ENCODE peak calls at places on chromosomes 11 and 22, in nine cellular contexts. One of them, this sample, is unnamed.
A peak's percentile ranks its signal among the peaks of the same experiment; 100 is the strongest.

GRCh38 chr11:88352139-88352538 is 14.6 kb upstream of the CTSC start:
- DNase-seq in upper lobe of right lung: no peak
- DNase-seq in body of pancreas: peak; percentile 16
- DNase-seq in adipocyte: peak; percentile 81
- DNase-seq in cardiac muscle cell: peak; percentile 51
- DNase-seq in Peyer's patch: no peak
- DNase-seq in endodermal cell: no peak
- DNase-seq in CD4-positive, alpha-beta memory T cell: no peak
- DNase-seq in tibial nerve: no peak
- DNase-seq in this sample: no peak

GRCh38 chr11:19228956-19229355 is 11.8 kb downstream of the E2F8 start:
- DNase-seq in upper lobe of right lung: no peak
- DNase-seq in body of pancreas: no peak
- DNase-seq in adipocyte: no peak
- DNase-seq in cardiac muscle cell: no peak
- DNase-seq in Peyer's patch: no peak
- DNase-seq in endodermal cell: no peak
- DNase-seq in CD4-positive, alpha-beta memory T cell: no peak
- DNase-seq in tibial nerve: no peak
- DNase-seq in this sample: no peak

GRCh38 chr11:126102436-126102894 is 39.8 kb upstream of the CDON start:
- DNase-seq in upper lobe of right lung: peak; percentile 88
- DNase-seq in body of pancreas: peak; percentile 63
- DNase-seq in adipocyte: peak; percentile 59
- DNase-seq in cardiac muscle cell: peak; percentile 80
- DNase-seq in Peyer's patch: no peak
- DNase-seq in endodermal cell: peak; percentile 46
- DNase-seq in CD4-positive, alpha-beta memory T cell: no peak
- DNase-seq in tibial nerve: no peak
- DNase-seq in this sample: no peak

GRCh38 chr22:22026157-22026831 is 43.7 kb upstream of the TOP3B start:
- DNase-seq in upper lobe of right lung: no peak
- DNase-seq in body of pancreas: no peak
- DNase-seq in adipocyte: no peak
- DNase-seq in cardiac muscle cell: no peak
- DNase-seq in Peyer's patch: no peak
- DNase-seq in endodermal cell: no peak
- DNase-seq in CD4-positive, alpha-beta memory T cell: no peak
- DNase-seq in tibial nerve: no peak
- DNase-seq in this sample: no peak

GRCh38 chr11:119195680-119196079 is 10.4 kb downstream of the NHERF4 start:
- DNase-seq in upper lobe of right lung: peak; percentile 83
- DNase-seq in body of pancreas: peak; percentile 48
- DNase-seq in adipocyte: peak; percentile 63
- DNase-seq in cardiac muscle cell: peak; percentile 73
- DNase-seq in Peyer's patch: peak; percentile 69
- DNase-seq in endodermal cell: peak; percentile 97
- DNase-seq in CD4-positive, alpha-beta memory T cell: no peak
- DNase-seq in tibial nerve: no peak
- DNase-seq in this sample: no peak

GRCh38 chr22:25397616-25398015 is 166.9 kb upstream of the GRK3 start:
- DNase-seq in upper lobe of right lung: no peak
- DNase-seq in body of pancreas: no peak
- DNase-seq in adipocyte: no peak
- DNase-seq in cardiac muscle cell: no peak
- DNase-seq in Peyer's patch: no peak
- DNase-seq in endodermal cell: no peak
- DNase-seq in CD4-positive, alpha-beta memory T cell: no peak
- DNase-seq in tibial nerve: no peak
- DNase-seq in this sample: no peak

GRCh38 chr11:85826096-85826855 is 15.3 kb upstream of the SYTL2 start:
- DNase-seq in upper lobe of right lung: no peak
- DNase-seq in body of pancreas: no peak
- DNase-seq in adipocyte: peak; percentile 50
- DNase-seq in cardiac muscle cell: peak; percentile 35
- DNase-seq in Peyer's patch: no peak
- DNase-seq in endodermal cell: peak; percentile 81
- DNase-seq in CD4-positive, alpha-beta memory T cell: peak; percentile 18
- DNase-seq in tibial nerve: peak; percentile 15
- DNase-seq in this sample: no peak

GRCh38 chr11:8814923-8815240 is 96.1 kb upstream of the AKIP1 start:
- DNase-seq in upper lobe of right lung: no peak
- DNase-seq in body of pancreas: no peak
- DNase-seq in adipocyte: peak; percentile 30
- DNase-seq in cardiac muscle cell: no peak
- DNase-seq in Peyer's patch: no peak
- DNase-seq in endodermal cell: peak; percentile 48
- DNase-seq in CD4-positive, alpha-beta memory T cell: no peak
- DNase-seq in tibial nerve: no peak
- DNase-seq in this sample: no peak

GRCh38 chr11:128284634-128285033 is 302.7 kb downstream of the ETS1 start:
- DNase-seq in upper lobe of right lung: no peak
- DNase-seq in body of pancreas: no peak
- DNase-seq in adipocyte: no peak
- DNase-seq in cardiac muscle cell: no peak
- DNase-seq in Peyer's patch: no peak
- DNase-seq in endodermal cell: no peak
- DNase-seq in CD4-positive, alpha-beta memory T cell: no peak
- DNase-seq in tibial nerve: no peak
- DNase-seq in this sample: no peak

GRCh38 chr11:126561327-126561893 is 205.9 kb downstream of the ST3GAL4 start:
- DNase-seq in upper lobe of right lung: no peak
- DNase-seq in body of pancreas: peak; percentile 39
- DNase-seq in adipocyte: peak; percentile 76
- DNase-seq in cardiac muscle cell: peak; percentile 75
- DNase-seq in Peyer's patch: no peak
- DNase-seq in endodermal cell: peak; percentile 93
- DNase-seq in CD4-positive, alpha-beta memory T cell: no peak
- DNase-seq in tibial nerve: peak; percentile 26
- DNase-seq in this sample: no peak

GRCh38 chr11:69384548-69385465 is 90.9 kb downstream of the MYEOV start:
- DNase-seq in upper lobe of right lung: no peak
- DNase-seq in body of pancreas: no peak
- DNase-seq in adipocyte: no peak
- DNase-seq in cardiac muscle cell: no peak
- DNase-seq in Peyer's patch: no peak
- DNase-seq in endodermal cell: peak; percentile 22
- DNase-seq in CD4-positive, alpha-beta memory T cell: no peak
- DNase-seq in tibial nerve: no peak
- DNase-seq in this sample: no peak

GRCh38 chr11:13297917-13298356 is 20.3 kb downstream of the BMAL1 start:
- DNase-seq in upper lobe of right lung: peak; percentile 72
- DNase-seq in body of pancreas: no peak
- DNase-seq in adipocyte: no peak
- DNase-seq in cardiac muscle cell: no peak
- DNase-seq in Peyer's patch: no peak
- DNase-seq in endodermal cell: no peak
- DNase-seq in CD4-positive, alpha-beta memory T cell: no peak
- DNase-seq in tibial nerve: no peak
- DNase-seq in this sample: no peak

GRCh38 chr11:90250970-90251369 is 28.1 kb upstream of the CHORDC1 start:
- DNase-seq in upper lobe of right lung: no peak
- DNase-seq in body of pancreas: no peak
- DNase-seq in adipocyte: no peak
- DNase-seq in cardiac muscle cell: no peak
- DNase-seq in Peyer's patch: no peak
- DNase-seq in endodermal cell: no peak
- DNase-seq in CD4-positive, alpha-beta memory T cell: no peak
- DNase-seq in tibial nerve: no peak
- DNase-seq in this sample: no peak

GRCh38 chr11:65424200-65425104 is 1.9 kb downstream of the NEAT1 start:
- DNase-seq in upper lobe of right lung: peak; percentile 79
- DNase-seq in body of pancreas: peak; percentile 56
- DNase-seq in adipocyte: peak; percentile 67
- DNase-seq in cardiac muscle cell: peak; percentile 81
- DNase-seq in Peyer's patch: peak; percentile 67
- DNase-seq in endodermal cell: peak; percentile 53
- DNase-seq in CD4-positive, alpha-beta memory T cell: peak; percentile 65
- DNase-seq in tibial nerve: peak; percentile 55
- DNase-seq in this sample: no peak

GRCh38 chr11:57338152-57338551 is at the start of gene P2RX3:
- DNase-seq in upper lobe of right lung: no peak
- DNase-seq in body of pancreas: no peak
- DNase-seq in adipocyte: no peak
- DNase-seq in cardiac muscle cell: no peak
- DNase-seq in Peyer's patch: peak; percentile 30
- DNase-seq in endodermal cell: peak; percentile 45
- DNase-seq in CD4-positive, alpha-beta memory T cell: no peak
- DNase-seq in tibial nerve: no peak
- DNase-seq in this sample: no peak

GRCh38 chr11:111378773-111379499 is at the start of gene POU2AF1:
- DNase-seq in upper lobe of right lung: no peak
- DNase-seq in body of pancreas: no peak
- DNase-seq in adipocyte: peak; percentile 59
- DNase-seq in cardiac muscle cell: peak; percentile 29
- DNase-seq in Peyer's patch: no peak
- DNase-seq in endodermal cell: no peak
- DNase-seq in CD4-positive, alpha-beta memory T cell: peak; percentile 69
- DNase-seq in tibial nerve: no peak
- DNase-seq in this sample: peak; percentile 36

GRCh38 chr11:46918087-46918751 is at the start of gene LRP4:
- DNase-seq in upper lobe of right lung: no peak
- DNase-seq in body of pancreas: peak; percentile 62
- DNase-seq in adipocyte: peak; percentile 74
- DNase-seq in cardiac muscle cell: peak; percentile 36
- DNase-seq in Peyer's patch: peak; percentile 76
- DNase-seq in endodermal cell: peak; percentile 84
- DNase-seq in CD4-positive, alpha-beta memory T cell: no peak
- DNase-seq in tibial nerve: no peak
- DNase-seq in this sample: peak; percentile 31

GRCh38 chr11:29629281-29629680 is 387.5 kb downstream of the KCNA4 start:
- DNase-seq in upper lobe of right lung: no peak
- DNase-seq in body of pancreas: no peak
- DNase-seq in adipocyte: no peak
- DNase-seq in cardiac muscle cell: peak; percentile 4
- DNase-seq in Peyer's patch: no peak
- DNase-seq in endodermal cell: peak; percentile 43
- DNase-seq in CD4-positive, alpha-beta memory T cell: no peak
- DNase-seq in tibial nerve: no peak
- DNase-seq in this sample: no peak
- H3K9me3 ChIP-seq in upper lobe of right lung: no peaks in the 10 kb centered on the region
- H3K9me3 ChIP-seq in body of pancreas: no peaks in the 10 kb centered on the region
- H3K9me3 ChIP-seq in adipocyte: no peaks in the 10 kb centered on the region
- H3K9me3 ChIP-seq in cardiac muscle cell: no peaks in the 10 kb centered on the region
- H3K9me3 ChIP-seq in Peyer's patch: no peaks in the 10 kb centered on the region
- H3K9me3 ChIP-seq in endodermal cell: no peaks in the 10 kb centered on the region
- H3K9me3 ChIP-seq in CD4-positive, alpha-beta memory T cell: no peaks in the 10 kb centered on the region
- H3K9me3 ChIP-seq in tibial nerve: no peaks in the 10 kb centered on the region
- H3K9me3 ChIP-seq in this sample: no peaks in the 10 kb centered on the region

DNA sequence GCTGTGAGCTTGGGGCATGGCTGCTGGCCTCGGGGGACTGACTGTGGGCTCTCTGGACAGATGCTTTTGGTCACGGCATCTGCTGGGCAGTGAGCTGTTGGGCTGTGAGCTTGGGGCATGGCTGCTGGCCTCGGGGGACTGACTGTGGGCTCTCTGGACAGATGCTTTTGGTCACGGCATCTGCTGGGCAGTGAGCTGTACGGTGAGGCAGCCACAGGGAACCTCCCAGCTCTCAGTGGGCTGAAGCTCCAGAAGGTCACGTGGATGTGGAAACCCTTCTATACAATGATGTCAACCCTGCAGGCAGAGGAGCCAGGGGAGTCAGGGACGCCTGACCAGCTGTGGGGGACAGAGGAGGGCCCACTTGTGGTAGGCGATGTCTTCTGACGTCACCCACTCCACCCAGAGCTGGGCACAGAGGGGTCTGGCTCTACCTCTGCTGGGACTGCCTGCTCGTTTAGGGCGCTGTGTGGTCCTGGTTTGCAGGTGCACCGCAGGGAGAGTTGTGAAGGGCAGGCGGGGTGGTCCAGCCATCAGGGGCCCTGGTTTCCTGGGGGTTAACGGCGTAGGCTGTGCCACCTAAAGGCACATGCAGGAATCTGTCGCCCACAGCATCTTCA is 1331.3 kb downstream of the BRD1 start:
- DNase-seq in upper lobe of right lung: peak; percentile 46
- DNase-seq in body of pancreas: no peak
- DNase-seq in adipocyte: no peak
- DNase-seq in cardiac muscle cell: no peak
- DNase-seq in Peyer's patch: peak; percentile 29
- DNase-seq in endodermal cell: no peak
- DNase-seq in CD4-positive, alpha-beta memory T cell: no peak
- DNase-seq in tibial nerve: no peak
- DNase-seq in this sample: no peak
- H3K9me3 ChIP-seq in upper lobe of right lung: no peaks in the 10 kb centered on the region
- H3K9me3 ChIP-seq in body of pancreas: no peaks in the 10 kb centered on the region
- H3K9me3 ChIP-seq in adipocyte: no peaks in the 10 kb centered on the region
- H3K9me3 ChIP-seq in cardiac muscle cell: no peaks in the 10 kb centered on the region
- H3K9me3 ChIP-seq in Peyer's patch: no peaks in the 10 kb centered on the region
- H3K9me3 ChIP-seq in endodermal cell: no peaks in the 10 kb centered on the region
- H3K9me3 ChIP-seq in CD4-positive, alpha-beta memory T cell: no peaks in the 10 kb centered on the region
- H3K9me3 ChIP-seq in tibial nerve: no peaks in the 10 kb centered on the region
- H3K9me3 ChIP-seq in this sample: no peaks in the 10 kb centered on the region

GRCh38 chr11:106477776-106478175 is 400.3 kb downstream of the AASDHPPT start:
- DNase-seq in upper lobe of right lung: no peak
- DNase-seq in body of pancreas: no peak
- DNase-seq in adipocyte: peak; percentile 48
- DNase-seq in cardiac muscle cell: peak; percentile 51
- DNase-seq in Peyer's patch: no peak
- DNase-seq in endodermal cell: no peak
- DNase-seq in CD4-positive, alpha-beta memory T cell: no peak
- DNase-seq in tibial nerve: no peak
- DNase-seq in this sample: no peak

GRCh38 chr11:106471273-106471672 is 393.8 kb downstream of the AASDHPPT start:
- DNase-seq in upper lobe of right lung: no peak
- DNase-seq in body of pancreas: no peak
- DNase-seq in adipocyte: no peak
- DNase-seq in cardiac muscle cell: peak; percentile 78
- DNase-seq in Peyer's patch: no peak
- DNase-seq in endodermal cell: no peak
- DNase-seq in CD4-positive, alpha-beta memory T cell: no peak
- DNase-seq in tibial nerve: no peak
- DNase-seq in this sample: no peak

GRCh38 chr11:106475181-106475580 is 397.7 kb downstream of the AASDHPPT start:
- DNase-seq in upper lobe of right lung: no peak
- DNase-seq in body of pancreas: no peak
- DNase-seq in adipocyte: no peak
- DNase-seq in cardiac muscle cell: no peak
- DNase-seq in Peyer's patch: no peak
- DNase-seq in endodermal cell: no peak
- DNase-seq in CD4-positive, alpha-beta memory T cell: no peak
- DNase-seq in tibial nerve: no peak
- DNase-seq in this sample: no peak

GRCh38 chr11:106473089-106473722 is 395.7 kb downstream of the AASDHPPT start:
- DNase-seq in upper lobe of right lung: no peak
- DNase-seq in body of pancreas: no peak
- DNase-seq in adipocyte: peak; percentile 34
- DNase-seq in cardiac muscle cell: peak; percentile 51
- DNase-seq in Peyer's patch: no peak
- DNase-seq in endodermal cell: no peak
- DNase-seq in CD4-positive, alpha-beta memory T cell: no peak
- DNase-seq in tibial nerve: no peak
- DNase-seq in this sample: no peak

GRCh38 chr11:106474274-106474673 is 396.8 kb downstream of the AASDHPPT start:
- DNase-seq in upper lobe of right lung: no peak
- DNase-seq in body of pancreas: no peak
- DNase-seq in adipocyte: no peak
- DNase-seq in cardiac muscle cell: no peak
- DNase-seq in Peyer's patch: no peak
- DNase-seq in endodermal cell: no peak
- DNase-seq in CD4-positive, alpha-beta memory T cell: no peak
- DNase-seq in tibial nerve: no peak
- DNase-seq in this sample: no peak
- H3K9me3 ChIP-seq in upper lobe of right lung: no peaks in the 10 kb centered on the region
- H3K9me3 ChIP-seq in body of pancreas: no peaks in the 10 kb centered on the region
- H3K9me3 ChIP-seq in adipocyte: peaks cover 6% of the 10 kb centered on the region
- H3K9me3 ChIP-seq in cardiac muscle cell: no peaks in the 10 kb centered on the region
- H3K9me3 ChIP-seq in Peyer's patch: no peaks in the 10 kb centered on the region
- H3K9me3 ChIP-seq in endodermal cell: peaks cover 20% of the 10 kb centered on the region
- H3K9me3 ChIP-seq in CD4-positive, alpha-beta memory T cell: no peaks in the 10 kb centered on the region
- H3K9me3 ChIP-seq in tibial nerve: peaks cover 13% of the 10 kb centered on the region
- H3K9me3 ChIP-seq in this sample: no peaks in the 10 kb centered on the region

GRCh38 chr11:114614127-114614720 is 18.6 kb upstream of the NXPE4 start:
- DNase-seq in upper lobe of right lung: no peak
- DNase-seq in body of pancreas: no peak
- DNase-seq in adipocyte: no peak
- DNase-seq in cardiac muscle cell: no peak
- DNase-seq in Peyer's patch: no peak
- DNase-seq in endodermal cell: no peak
- DNase-seq in CD4-positive, alpha-beta memory T cell: no peak
- DNase-seq in tibial nerve: no peak
- DNase-seq in this sample: no peak
- H3K9me3 ChIP-seq in upper lobe of right lung: no peaks in the 10 kb centered on the region
- H3K9me3 ChIP-seq in body of pancreas: no peaks in the 10 kb centered on the region
- H3K9me3 ChIP-seq in adipocyte: no peaks in the 10 kb centered on the region
- H3K9me3 ChIP-seq in cardiac muscle cell: peaks cover 5% of the 10 kb centered on the region
- H3K9me3 ChIP-seq in Peyer's patch: no peaks in the 10 kb centered on the region
- H3K9me3 ChIP-seq in endodermal cell: peaks cover 95% of the 10 kb centered on the region
- H3K9me3 ChIP-seq in CD4-positive, alpha-beta memory T cell: no peaks in the 10 kb centered on the region
- H3K9me3 ChIP-seq in tibial nerve: peaks cover 30% of the 10 kb centered on the region
- H3K9me3 ChIP-seq in this sample: peaks cover 3% of the 10 kb centered on the region